ENCODE peak calls at places on chromosome 1, in four cellular contexts. One of them, this sample, is unnamed.

GRCh38 chr1:119982006-119982405 is 85.7 kb upstream of the ADAM30 start:
- DNase-seq in K562: no peak
- DNase-seq in GM12878: no peak
- DNase-seq in HL-60: no peak
- DNase-seq in this sample: no peak

GRCh38 chr1:111696330-111696729 is 42.9 kb downstream of the INKA2 start:
- DNase-seq in K562: no peak
- DNase-seq in HL-60: no peak
- DNase-seq in GM12878: peak; percentile 20
- DNase-seq in this sample: no peak

GRCh38 chr1:93753766-93754763 is 72.4 kb upstream of the BCAR3 start:
- DNase-seq in HL-60: peak; percentile 16
- DNase-seq in GM12878: no peak
- DNase-seq in K562: no peak
- DNase-seq in this sample: no peak

GRCh38 chr1:167829868-167830267 is 84.1 kb downstream of the ADCY10 start:
- DNase-seq in HL-60: no peak
- DNase-seq in GM12878: no peak
- DNase-seq in K562: peak; percentile 51
- DNase-seq in this sample: no peak

GRCh38 chr1:93219443-93219842 is 38.9 kb downstream of the CCDC18 start:
- DNase-seq in GM12878: peak; percentile 16
- DNase-seq in K562: no peak
- DNase-seq in HL-60: no peak
- DNase-seq in this sample: no peak

GRCh38 chr1:23825762-23826522 is 713 bp upstream of the HMGCL start:
- DNase-seq in K562: no peak
- DNase-seq in HL-60: no peak
- DNase-seq in GM12878: peak; percentile 49
- DNase-seq in this sample: no peak

GRCh38 chr1:244322791-244323521 is 128.8 kb downstream of the ADSS2 start:
- DNase-seq in HL-60: peak; percentile 56
- DNase-seq in GM12878: no peak
- DNase-seq in K562: peak; percentile 88
- DNase-seq in this sample: no peak

GRCh38 chr1:210669951-210670350 is 341.2 kb downstream of the HHAT start:
- DNase-seq in K562: no peak
- DNase-seq in HL-60: no peak
- DNase-seq in GM12878: no peak
- DNase-seq in this sample: no peak

GRCh38 chr1:5875345-5875910 is 116.8 kb downstream of the NPHP4 start:
- DNase-seq in K562: no peak
- DNase-seq in HL-60: no peak
- DNase-seq in GM12878: no peak
- DNase-seq in this sample: no peak

GRCh38 chr1:114251573-114251939 is 97.9 kb upstream of the SYT6 start:
- DNase-seq in GM12878: no peak
- DNase-seq in HL-60: no peak
- DNase-seq in K562: no peak
- DNase-seq in this sample: no peak

GRCh38 chr1:175016073-175016722 is 7.0 kb downstream of the MRPS14 start:
- DNase-seq in GM12878: no peak
- DNase-seq in K562: no peak
- DNase-seq in HL-60: no peak
- DNase-seq in this sample: no peak

GRCh38 chr1:183952101-183952500 is 85.4 kb downstream of the COLGALT2 start:
- DNase-seq in K562: no peak
- DNase-seq in GM12878: no peak
- DNase-seq in HL-60: no peak
- DNase-seq in this sample: no peak

GRCh38 chr1:1024421-1025415 is 4.8 kb downstream of the AGRN start:
- DNase-seq in GM12878: no peak
- DNase-seq in K562: no peak
- DNase-seq in HL-60: no peak
- DNase-seq in this sample: no peak

GRCh38 chr1:37901191-37901892 is 42.0 kb upstream of the MTF1 start:
- DNase-seq in HL-60: no peak
- DNase-seq in GM12878: peak; percentile 61
- DNase-seq in K562: no peak
- DNase-seq in this sample: peak; percentile 28

GRCh38 chr1:234452566-234452965 is 26.4 kb downstream of the TARBP1 start:
- DNase-seq in K562: no peak
- DNase-seq in GM12878: no peak
- DNase-seq in HL-60: no peak
- DNase-seq in this sample: no peak

GRCh38 chr1:208280184-208280583 is 36.0 kb upstream of the PLXNA2 start:
- DNase-seq in HL-60: no peak
- DNase-seq in GM12878: no peak
- DNase-seq in K562: no peak
- DNase-seq in this sample: no peak

GRCh38 chr1:204740354-204740753 is 54.8 kb upstream of the LRRN2 start:
- DNase-seq in K562: no peak
- DNase-seq in HL-60: no peak
- DNase-seq in GM12878: no peak
- DNase-seq in this sample: no peak

GRCh38 chr1:97925982-97926708 is 5.3 kb upstream of the DPYD start:
- DNase-seq in GM12878: no peak
- DNase-seq in HL-60: no peak
- DNase-seq in K562: no peak
- DNase-seq in this sample: no peak

GRCh38 chr1:224343679-224344078 is 13.0 kb upstream of the CNIH4 start:
- DNase-seq in HL-60: no peak
- DNase-seq in GM12878: no peak
- DNase-seq in K562: no peak
- DNase-seq in this sample: no peak

GRCh38 chr1:909861-910310 is 13.8 kb upstream of the SAMD11 start:
- DNase-seq in GM12878: no peak
- DNase-seq in HL-60: no peak
- DNase-seq in K562: no peak
- DNase-seq in this sample: no peak

GRCh38 chr1:189681252-189681919 is 796.3 kb downstream of the BRINP3 start:
- DNase-seq in HL-60: no peak
- DNase-seq in K562: no peak
- DNase-seq in GM12878: no peak
- DNase-seq in this sample: no peak
- TF ChIP-seq SPI1 in HL-60: no peak
- TF ChIP-seq SPI1 in K562: no peak
- TF ChIP-seq SPI1 in GM12878: no peak
- TF ChIP-seq SPI1 in this sample: no peak

GRCh38 chr1:15923241-15923640 is 52.7 kb downstream of the ZBTB17 start:
- DNase-seq in HL-60: no peak
- DNase-seq in GM12878: no peak
- DNase-seq in K562: no peak
- DNase-seq in this sample: no peak
- TF ChIP-seq SPI1 in HL-60: no peak
- TF ChIP-seq SPI1 in GM12878: no peak
- TF ChIP-seq SPI1 in K562: no peak
- TF ChIP-seq SPI1 in this sample: no peak

GRCh38 chr1:79745928-79746327 is 739.4 kb upstream of the ADGRL4 start:
- DNase-seq in K562: no peak
- DNase-seq in GM12878: no peak
- DNase-seq in HL-60: no peak
- DNase-seq in this sample: no peak

GRCh38 chr1:79744746-79745145 is 738.2 kb upstream of the ADGRL4 start:
- DNase-seq in K562: no peak
- DNase-seq in HL-60: no peak
- DNase-seq in GM12878: no peak
- DNase-seq in this sample: no peak

GRCh38 chr1:79749607-79750006 is 743.1 kb upstream of the ADGRL4 start:
- DNase-seq in HL-60: no peak
- DNase-seq in K562: no peak
- DNase-seq in GM12878: no peak
- DNase-seq in this sample: no peak
- TF ChIP-seq SPI1 in HL-60: no peak
- TF ChIP-seq SPI1 in K562: no peak
- TF ChIP-seq SPI1 in GM12878: no peak
- TF ChIP-seq SPI1 in this sample: no peak

GRCh38 chr1:47257224-47257623 is 25.2 kb upstream of the TAL1 start:
- DNase-seq in GM12878: no peak
- DNase-seq in K562: no peak
- DNase-seq in HL-60: no peak
- DNase-seq in this sample: no peak

GRCh38 chr1:47262787-47263413 is 30.9 kb upstream of the TAL1 start:
- DNase-seq in HL-60: peak; percentile 23
- DNase-seq in K562: peak; percentile 82
- DNase-seq in GM12878: no peak
- DNase-seq in this sample: no peak
- TF ChIP-seq SPI1 in HL-60: no peak
- TF ChIP-seq SPI1 in K562: no peak
- TF ChIP-seq SPI1 in GM12878: no peak
- TF ChIP-seq SPI1 in this sample: no peak

GRCh38 chr1:44305962-44306422 is 49.1 kb downstream of the ERI3 start:
- DNase-seq in HL-60: no peak
- DNase-seq in GM12878: no peak
- DNase-seq in K562: no peak
- DNase-seq in this sample: no peak
- TF ChIP-seq SPI1 in HL-60: no peak
- TF ChIP-seq SPI1 in GM12878: no peak
- TF ChIP-seq SPI1 in K562: no peak
- TF ChIP-seq SPI1 in this sample: no peak

DNA sequence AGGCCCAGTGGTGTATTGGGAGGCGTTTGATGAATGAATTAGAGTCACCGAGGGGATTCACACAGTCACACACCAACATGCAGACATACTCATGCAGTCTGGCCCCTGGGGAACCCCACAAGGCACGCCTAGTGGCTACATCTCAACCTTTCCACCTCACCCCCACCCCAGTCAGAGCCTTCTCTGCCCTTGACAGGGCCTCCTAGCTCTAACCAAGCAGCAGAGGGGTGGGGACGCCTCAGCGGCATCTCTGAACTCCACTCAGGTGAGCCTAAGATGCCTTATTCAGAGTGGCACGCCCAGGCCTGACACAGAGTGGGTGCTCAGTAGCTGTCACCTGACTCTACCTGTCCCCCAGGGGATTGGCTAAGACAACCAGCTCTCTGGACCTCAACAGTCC is 3.6 kb upstream of the SDC3 start:
- DNase-seq in HL-60: no peak
- DNase-seq in K562: no peak
- DNase-seq in GM12878: no peak
- DNase-seq in this sample: no peak
- TF ChIP-seq SPI1 in HL-60: no peak
- TF ChIP-seq SPI1 in K562: no peak
- TF ChIP-seq SPI1 in GM12878: no peak
- TF ChIP-seq SPI1 in this sample: no peak

GRCh38 chr1:226627924-226628623 is 79.5 kb downstream of the STUM start:
- DNase-seq in GM12878: no peak
- DNase-seq in K562: no peak
- DNase-seq in HL-60: no peak
- DNase-seq in this sample: no peak
- TF ChIP-seq SPI1 in GM12878: no peak
- TF ChIP-seq SPI1 in K562: no peak
- TF ChIP-seq SPI1 in HL-60: no peak
- TF ChIP-seq SPI1 in this sample: no peak

GRCh38 chr1:229892515-229893117 is 174.4 kb upstream of the GALNT2 start:
- DNase-seq in K562: no peak
- DNase-seq in HL-60: no peak
- DNase-seq in GM12878: no peak
- DNase-seq in this sample: no peak
- TF ChIP-seq SPI1 in K562: no peak
- TF ChIP-seq SPI1 in HL-60: no peak
- TF ChIP-seq SPI1 in GM12878: no peak
- TF ChIP-seq SPI1 in this sample: no peak

This sample was measured in GM12891.